ENCODE peak calls at places on chromosome 16, in four cellular contexts. G is K562, M is A549, Z is IMR-90. J is an unnamed sample.

GRCh38 chr16:10935491-10935890 is 6.8 kb downstream of the DEXI start:
- DNase-seq in M (no peak), G (no peak), Z (no peak), J (no peak)

GRCh38 chr16:10744370-10745030 is 858 bp downstream of the NUBP1 start:
- DNase-seq in Z (peak; percentile 49), G (no peak), M (peak; percentile 25), J (no peak)

GRCh38 chr16:262121-262745 is 13.5 kb downstream of the RGS11 start:
- DNase-seq in M (no peak), Z (no peak), G (no peak), J (no peak)

GRCh38 chr16:47939690-47940089 is 216.1 kb downstream of the ABCC12 start:
- DNase-seq in G (no peak), M (no peak), Z (no peak), J (no peak)

GRCh38 chr16:22388101-22388644 is 13.8 kb upstream of the CDR2 start:
- DNase-seq in Z (peak; percentile 40), G (no peak), M (no peak), J (no peak)

GRCh38 chr16:19868421-19868820 is 16.2 kb downstream of the GPRC5B start:
- DNase-seq in G (no peak), Z (no peak), M (no peak), J (no peak)

GRCh38 chr16:70605284-70605659 is 41.1 kb upstream of the IL34 start:
- DNase-seq in Z (peak; percentile 38), G (no peak), M (no peak), J (no peak)

GRCh38 chr16:66952430-66953139 is 8.5 kb upstream of the CES3 start:
- DNase-seq in G (no peak), Z (no peak), M (no peak), J (no peak)

GRCh38 chr16:54511181-54511731 is 224.7 kb upstream of the IRX3 start:
- DNase-seq in M (no peak), Z (no peak), G (no peak), J (no peak)

GRCh38 chr16:19113577-19114358 is at the start of gene ITPRIPL2:
- DNase-seq in Z (peak; percentile 85), G (peak; percentile 79), M (peak; percentile 85), J (no peak)

GRCh38 chr16:12228607-12229499 is 252.3 kb downstream of the SNX29 start:
- DNase-seq in Z (peak; percentile 71), M (peak; percentile 57), G (peak; percentile 59), J (no peak)

GRCh38 chr16:75494696-75495601 is at the start of gene CHST6:
- DNase-seq in M (no peak), Z (no peak), G (peak; percentile 78), J (no peak)

GRCh38 chr16:80463776-80464175 is 77.0 kb upstream of the DYNLRB2 start:
- DNase-seq in G (no peak), M (no peak), Z (no peak), J (no peak)

GRCh38 chr16:72972878-72973571 is 74.9 kb downstream of the ZFHX3 start:
- DNase-seq in Z (no peak), G (no peak), M (no peak), J (no peak)

GRCh38 chr16:64983983-64984382 is 137.9 kb downstream of the CDH11 start:
- DNase-seq in M (no peak), Z (peak; percentile 89), G (peak; percentile 24), J (no peak)

GRCh38 chr16:591892-592517 is 2.1 kb downstream of the RAB40C start:
- DNase-seq in G (no peak), Z (no peak), M (no peak), J (no peak)

GRCh38 chr16:28835864-28836760 is 10.0 kb downstream of the TUFM start:
- DNase-seq in M (no peak), Z (no peak), G (no peak), J (no peak)

DNA sequence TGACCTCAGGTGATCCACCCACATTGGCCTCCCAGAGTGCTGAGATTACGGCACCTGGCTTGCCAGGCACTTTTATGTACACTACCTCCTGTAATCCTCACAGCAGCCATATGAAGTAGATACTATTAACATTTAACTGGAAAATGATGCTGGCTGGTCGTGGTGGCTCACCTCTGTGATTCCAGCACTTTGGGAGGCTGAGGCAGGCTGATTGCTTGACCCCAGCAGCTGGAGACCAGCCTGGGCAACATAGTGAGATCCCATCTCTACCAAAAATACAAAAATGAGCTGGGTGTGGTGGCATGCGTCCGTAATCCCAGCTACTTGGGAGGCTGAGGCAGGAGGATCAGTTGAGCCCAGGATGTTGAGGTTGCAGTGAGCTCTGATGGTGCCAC is 2.0 kb upstream of the MAPK3 start:
- DNase-seq in Z (no peak), G (no peak), M (no peak), J (no peak)
- H3K4me2 ChIP-seq in Z (no peak overlapping the region), G (no peak overlapping the region), M (peak overlapping the region; percentile 80), J (no peak overlapping the region)

GRCh38 chr16:81632392-81633146 is 146.5 kb upstream of the PLCG2 start:
- DNase-seq in G (peak; percentile 65), M (peak; percentile 60), Z (peak; percentile 94), J (no peak)

GRCh38 chr16:81629032-81629802 is 149.9 kb upstream of the PLCG2 start:
- DNase-seq in M (no peak), Z (no peak), G (no peak), J (no peak)

GRCh38 chr16:81630632-81631026 is 148.5 kb upstream of the PLCG2 start:
- DNase-seq in M (no peak), G (no peak), Z (no peak), J (no peak)

GRCh38 chr16:81627729-81628128 is 151.4 kb upstream of the PLCG2 start:
- DNase-seq in G (no peak), M (no peak), Z (no peak), J (no peak)

DNA sequence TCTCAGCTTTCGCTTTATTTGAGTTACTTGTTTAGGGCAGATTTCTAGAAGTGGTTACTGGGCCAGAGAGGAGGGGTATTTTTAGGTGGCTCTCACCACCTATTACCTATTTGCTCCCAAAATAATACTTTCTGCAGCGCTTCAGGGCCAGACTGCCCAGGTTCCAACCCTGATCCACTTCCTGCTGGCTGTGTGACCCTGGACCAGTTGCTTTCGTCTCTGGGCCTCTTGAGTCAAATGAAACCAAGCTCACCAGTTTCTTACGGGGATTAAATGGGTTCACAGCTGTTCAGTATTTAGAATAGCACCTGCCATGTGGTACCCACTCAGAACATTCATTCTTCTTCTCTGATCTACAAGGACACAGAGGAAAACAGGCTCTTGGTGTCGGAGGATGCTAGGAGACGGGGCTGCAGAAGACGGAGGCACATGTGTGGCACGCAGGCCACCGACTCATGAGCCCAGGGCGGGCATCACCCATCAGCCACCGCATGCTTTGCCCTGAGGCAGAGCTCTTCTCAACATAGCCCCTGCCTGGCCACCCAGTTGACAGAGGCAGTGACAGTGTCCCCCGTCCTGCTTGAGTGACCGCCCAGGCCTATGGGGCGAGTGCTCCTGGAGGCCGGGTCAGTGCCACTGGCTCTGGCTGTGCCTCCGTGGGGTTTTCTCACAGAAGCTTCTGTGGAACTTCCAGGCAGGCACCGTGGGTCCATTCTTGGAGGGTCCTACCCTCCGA is 149.0 kb upstream of the PLCG2 start:
- DNase-seq in G (no peak), Z (no peak), M (no peak), J (no peak)
- TF ChIP-seq RFX5 in G (no peak), Z (no peak), M (no peak), J (no peak)

DNA sequence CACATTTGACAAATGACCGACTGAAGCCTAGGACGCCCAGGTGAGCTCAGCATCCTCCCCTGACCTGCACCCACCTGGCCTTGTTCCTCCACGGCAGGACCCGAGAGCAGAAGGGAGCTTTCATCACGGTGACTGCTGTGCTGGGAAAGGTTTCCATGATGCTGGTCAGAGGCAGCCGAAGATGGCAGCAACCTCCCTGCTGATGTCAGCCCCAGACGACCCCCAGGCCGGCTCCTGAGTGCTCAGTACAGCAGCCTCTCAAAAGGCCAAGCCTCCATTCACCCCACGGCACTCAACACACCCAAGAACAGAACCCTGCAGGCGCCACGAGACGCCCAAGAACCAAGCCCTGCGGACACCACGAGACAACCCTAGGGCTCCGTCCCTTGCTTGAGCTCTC is 119.8 kb downstream of the ANKRD11 start:
- DNase-seq in G (no peak), M (no peak), Z (no peak), J (no peak)
- H3K4me2 ChIP-seq in G (no peak overlapping the region), M (peak overlapping the region; percentile 54), Z (no peak overlapping the region), J (no peak overlapping the region)

DNA sequence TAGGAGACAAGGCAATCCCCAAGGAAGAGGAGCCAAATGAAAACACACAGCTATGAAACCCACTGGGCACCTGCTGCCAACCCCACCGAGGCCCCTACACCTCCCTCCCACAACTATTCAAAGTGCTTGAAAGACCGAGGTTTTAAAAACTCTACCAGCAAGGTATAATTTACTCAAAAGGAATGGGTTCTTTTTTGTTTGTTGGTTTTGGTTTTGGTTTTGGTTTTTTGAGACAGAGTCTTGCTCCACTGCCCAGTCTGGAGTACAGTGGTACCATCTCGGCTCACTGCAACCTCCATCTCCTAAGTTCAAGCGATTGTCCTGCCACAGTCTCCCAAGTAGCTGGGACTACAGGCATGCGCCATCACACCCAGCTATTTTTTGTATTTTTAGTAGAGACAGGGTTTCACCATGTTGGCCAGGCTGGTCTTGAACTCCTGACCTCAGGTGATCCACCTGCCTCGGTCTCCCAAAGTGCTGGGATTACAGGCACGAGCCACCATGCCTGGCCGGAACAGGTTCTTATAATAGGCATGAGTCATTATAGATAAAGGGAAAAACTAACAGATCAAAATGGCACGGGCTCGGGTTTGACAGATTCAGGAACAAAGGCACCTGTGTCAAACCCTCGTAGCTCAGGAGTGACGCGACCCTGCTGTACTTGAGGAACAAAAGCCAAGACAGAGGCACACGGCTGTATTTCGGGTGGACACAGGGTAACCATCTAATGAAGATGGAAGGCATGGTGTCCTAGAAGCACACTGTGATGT is 40.7 kb downstream of the COTL1 start:
- DNase-seq in G (no peak), Z (no peak), M (no peak), J (no peak)
- TF ChIP-seq RFX5 in G (no peak), Z (no peak), M (no peak), J (no peak)

GRCh38 chr16:86585821-86586611 is 7.7 kb downstream of the FOXL1 start:
- DNase-seq in M (no peak), Z (peak; percentile 93), G (no peak), J (no peak)

GRCh38 chr16:86581458-86581857 is 3.1 kb downstream of the FOXL1 start:
- DNase-seq in G (no peak), M (no peak), Z (peak; percentile 55), J (no peak)

GRCh38 chr16:86584726-86585721 is 6.7 kb downstream of the FOXL1 start:
- DNase-seq in M (no peak), G (no peak), Z (no peak), J (no peak)

GRCh38 chr16:86587487-86587886 is 9.1 kb downstream of the FOXL1 start:
- DNase-seq in Z (no peak), G (no peak), M (no peak), J (no peak)

GRCh38 chr16:86584071-86584685 is 5.8 kb downstream of the FOXL1 start:
- DNase-seq in M (no peak), G (no peak), Z (no peak), J (no peak)
- H3K4me2 ChIP-seq in M (peak overlapping the region; percentile 39), G (no peak overlapping the region), Z (no peak overlapping the region), J (no peak overlapping the region)

GRCh38 chr16:89658221-89658879 is 714 bp downstream of the SPATA33 start:
- DNase-seq in Z (no peak), M (no peak), G (peak; percentile 51), J (no peak)
- TF ChIP-seq RFX5 in Z (no peak), M (no peak), G (no peak), J (no peak)